ENCODE peak calls at places on chromosomes 3 and 15, in four cellular contexts. W is T-helper 1 cell; E is activated CD4-positive, CD25-positive, alpha-beta regulatory T cell; K is activated CD4-positive, alpha-beta T cell treated with anti-CD3 and anti-CD28 coated beads, Interleukin-2, amount 10 ng/mL, durations not matched to agents 7 days and 5 days. V is an unnamed sample.

GRCh38 chr3:69368129-69368741 is 17.7 kb downstream of the FRMD4B start:
- DNase-seq in W (no peak), E (no peak), K (peak), V (no peak)

GRCh38 chr3:109023656-109024254 is 70.1 kb upstream of the GUCA1C start:
- DNase-seq in W (peak), E (no peak), K (peak), V (peak)

GRCh38 chr15:53414167-53414566 is 345.3 kb downstream of the WDR72 start:
- DNase-seq in W (no peak), E (no peak), K (no peak), V (peak)

GRCh38 chr3:159263750-159264561 is 462.1 kb downstream of the MFSD1 start:
- DNase-seq in W (no peak), E (no peak), K (peak), V (peak)

GRCh38 chr3:143881102-143881501 is 32.8 kb upstream of the SLC9A9 start:
- DNase-seq in W (no peak), E (no peak), K (no peak), V (no peak)

GRCh38 chr15:81098884-81099601 is 35.0 kb upstream of the CFAP161 start:
- DNase-seq in W (no peak), E (no peak), K (no peak), V (no peak)

GRCh38 chr3:161770532-161771386 is 274.2 kb downstream of the OTOL1 start:
- DNase-seq in W (no peak), E (no peak), K (no peak), V (no peak)

GRCh38 chr15:78768531-78769408 is 42.5 kb downstream of the ADAMTS7 start:
- DNase-seq in W (no peak), E (no peak), K (no peak), V (no peak)

GRCh38 chr3:179806177-179806576 is 153.3 kb downstream of the USP13 start:
- DNase-seq in W (no peak), E (no peak), K (no peak), V (no peak)

GRCh38 chr3:52291508-52292181 is 4.0 kb downstream of the GLYCTK start:
- DNase-seq in W (peak), E (no peak), K (peak), V (no peak)

GRCh38 chr3:22091329-22091728 is 340.3 kb upstream of the ZNF385D start:
- DNase-seq in W (no peak), E (no peak), K (no peak), V (no peak)

GRCh38 chr15:51846463-51847230 is 17.2 kb downstream of the TMOD3 start:
- DNase-seq in W (no peak), E (no peak), K (no peak), V (no peak)

GRCh38 chr3:28114893-28115292 is 126.5 kb upstream of the CMC1 start:
- DNase-seq in W (no peak), E (no peak), K (no peak), V (peak)

GRCh38 chr15:25786040-25786439 is 77.1 kb downstream of the ATP10A start:
- DNase-seq in W (no peak), E (no peak), K (no peak), V (no peak)

GRCh38 chr3:172138031-172138538 is 98.7 kb downstream of the FNDC3B start:
- DNase-seq in W (no peak), E (no peak), K (no peak), V (no peak)

GRCh38 chr3:31980530-31981205 is 394 bp downstream of the OSBPL10 start:
- DNase-seq in W (peak), E (no peak), K (peak), V (peak)

GRCh38 chr3:151230644-151231043 is 27.6 kb upstream of the GPR171 start:
- DNase-seq in W (no peak), E (no peak), K (peak), V (no peak)

GRCh38 chr15:54150255-54150654 is 172.0 kb downstream of the UNC13C start:
- DNase-seq in W (no peak), E (no peak), K (no peak), V (no peak)

GRCh38 chr3:100650651-100651611 is 41.5 kb downstream of the ADGRG7 start:
- DNase-seq in W (no peak), E (no peak), K (peak), V (no peak)

GRCh38 chr15:79102595-79102994 is 12.0 kb upstream of the RASGRF1 start:
- DNase-seq in W (no peak), E (no peak), K (no peak), V (no peak)

GRCh38 chr3:107767897-107768605 is 245.3 kb downstream of the BBX start:
- DNase-seq in W (no peak), E (no peak), K (no peak), V (no peak)

GRCh38 chr15:70235347-70235746 is 137.6 kb upstream of the TLE3 start:
- DNase-seq in W (no peak), E (no peak), K (no peak), V (no peak)

GRCh38 chr3:89098964-89099585 is 8.3 kb upstream of the EPHA3 start:
- DNase-seq in W (no peak), E (no peak), K (peak), V (peak)

GRCh38 chr15:55254916-55255679 is 34.5 kb downstream of the RAB27A start:
- DNase-seq in W (no peak), E (no peak), K (no peak), V (no peak)

GRCh38 chr3:177234121-177234520 is 36.8 kb upstream of the TBL1XR1 start:
- DNase-seq in W (no peak), E (no peak), K (no peak), V (no peak)

GRCh38 chr3:111572061-111572460 is 23.1 kb downstream of the ZBED2 start:
- DNase-seq in W (no peak), E (peak), K (no peak), V (no peak)

GRCh38 chr3:151733613-151734012 is at the start of gene AADACL2:
- DNase-seq in W (no peak), E (no peak), K (no peak), V (no peak)

GRCh38 chr3:172221550-172221949 is 182.2 kb downstream of the FNDC3B start:
- DNase-seq in W (no peak), E (no peak), K (no peak), V (no peak)

GRCh38 chr3:156553705-156554356 is 1.1 kb downstream of the SSR3 start:
- DNase-seq in W (no peak), E (no peak), K (no peak), V (peak)

GRCh38 chr3:161028485-161029018 is 76.6 kb downstream of the B3GALNT1 start:
- DNase-seq in W (no peak), E (no peak), K (no peak), V (no peak)

GRCh38 chr3:62149962-62150361 is 223.4 kb downstream of the FEZF2 start:
- DNase-seq in W (no peak), E (no peak), K (no peak), V (no peak)

GRCh38 chr15:77839431-77839830 is 206.7 kb upstream of the LINGO1 start:
- DNase-seq in W (no peak), E (no peak), K (no peak), V (no peak)

GRCh38 chr15:67186226-67186649 is 68.2 kb downstream of the AAGAB start:
- DNase-seq in W (no peak), E (no peak), K (no peak), V (no peak)

GRCh38 chr3:85710490-85710889 is 751.7 kb downstream of the CADM2 start:
- DNase-seq in W (no peak), E (no peak), K (no peak), V (no peak)

GRCh38 chr15:51759557-51760070 is 8.2 kb downstream of the TMOD2 start:
- DNase-seq in W (no peak), E (no peak), K (peak), V (peak)

V was measured in HepG2.